ENCODE peak calls at places on chromosomes 13 and 19, in four cellular contexts. D is nephron progenitor cell, B is ovary, A is activated B cell treated with CpG ODN at 0.5 μM for 24 hours. C is an unnamed sample.

GRCh38 chr13:112952759-112953541 is 16.1 kb upstream of the MCF2L start:
- DNase-seq in B (no peak), A (no peak), D (no peak), C (no peak)

GRCh38 chr19:49355890-49356289 is 6.3 kb downstream of the TEAD2 start:
- DNase-seq in A (no peak), B (no peak), D (no peak), C (no peak)

GRCh38 chr13:39895254-39895653 is 239.8 kb downstream of the COG6 start:
- DNase-seq in A (no peak), B (no peak), D (no peak), C (no peak)

GRCh38 chr19:55638864-55639359 is 1.9 kb upstream of the ZNF580 start:
- DNase-seq in A (no peak), B (no peak), D (no peak), C (no peak)

GRCh38 chr13:47067296-47067695 is 170.4 kb upstream of the HTR2A start:
- DNase-seq in D (no peak), A (no peak), B (no peak), C (no peak)

GRCh38 chr13:38099751-38100150 is 230.2 kb upstream of the TRPC4 start:
- DNase-seq in B (no peak), D (no peak), A (no peak), C (no peak)

GRCh38 chr19:2478756-2479555 is 3.0 kb downstream of the GADD45B start:
- DNase-seq in D (peak), B (peak), A (peak), C (peak)

GRCh38 chr13:111864566-111864965 is 202.4 kb upstream of the SOX1 start:
- DNase-seq in B (no peak), A (no peak), D (no peak), C (no peak)

GRCh38 chr19:46493236-46494114 is 2.2 kb downstream of the PNMA8B start:
- DNase-seq in A (no peak), B (peak), D (peak), C (peak)

GRCh38 chr13:60226507-60226906 is 62.8 kb upstream of the DIAPH3 start:
- DNase-seq in D (peak), A (no peak), B (no peak), C (no peak)

GRCh38 chr13:68056816-68057710 is 826.9 kb upstream of the PCDH9 start:
- DNase-seq in A (no peak), B (no peak), D (no peak), C (no peak)

GRCh38 chr13:51869921-51870320 is 8.2 kb downstream of the CCDC70 start:
- DNase-seq in A (no peak), B (no peak), D (no peak), C (no peak)

DNA sequence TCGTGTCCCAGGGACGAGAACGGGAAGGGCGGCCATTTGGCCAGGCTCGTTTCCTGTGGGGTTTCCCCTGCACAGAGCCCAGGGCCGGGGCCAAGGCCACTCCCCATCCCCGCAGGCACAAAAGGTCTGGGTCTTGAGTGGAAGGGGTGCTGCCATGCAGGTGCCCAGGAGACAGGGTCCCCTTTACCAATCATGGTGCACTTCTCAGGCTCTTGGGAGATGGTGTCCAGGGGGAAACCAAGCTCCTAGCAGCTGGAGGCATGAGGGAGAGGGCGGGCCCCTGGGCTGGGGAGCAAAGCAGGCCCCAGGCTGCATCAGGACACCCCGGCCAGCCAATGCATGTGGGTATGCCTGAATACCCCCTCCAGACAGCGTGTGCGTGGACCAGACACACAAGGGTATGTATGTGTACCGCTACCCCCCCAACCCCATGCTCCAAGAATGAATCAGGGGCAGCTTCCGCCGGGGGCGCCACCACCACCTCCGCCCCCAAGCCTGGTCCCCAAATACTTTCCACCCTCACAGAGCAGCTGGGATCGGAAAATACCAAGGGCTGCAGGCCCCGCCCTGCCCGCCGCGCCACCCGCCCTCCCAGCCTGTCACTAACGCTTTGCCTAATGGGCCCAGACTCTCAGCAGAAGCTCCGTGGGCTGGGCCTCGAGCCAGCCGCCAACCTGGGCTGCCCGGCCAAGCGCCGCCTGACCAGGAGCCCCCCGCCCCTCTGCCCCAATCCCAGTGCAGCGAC is 37.6 kb upstream of the NANOS3 start:
- DNase-seq in D (no peak), B (peak), A (peak), C (peak)
- TF ChIP-seq CTCF in D (no peak), B (no peak), A (no peak), C (no peak)

DNA sequence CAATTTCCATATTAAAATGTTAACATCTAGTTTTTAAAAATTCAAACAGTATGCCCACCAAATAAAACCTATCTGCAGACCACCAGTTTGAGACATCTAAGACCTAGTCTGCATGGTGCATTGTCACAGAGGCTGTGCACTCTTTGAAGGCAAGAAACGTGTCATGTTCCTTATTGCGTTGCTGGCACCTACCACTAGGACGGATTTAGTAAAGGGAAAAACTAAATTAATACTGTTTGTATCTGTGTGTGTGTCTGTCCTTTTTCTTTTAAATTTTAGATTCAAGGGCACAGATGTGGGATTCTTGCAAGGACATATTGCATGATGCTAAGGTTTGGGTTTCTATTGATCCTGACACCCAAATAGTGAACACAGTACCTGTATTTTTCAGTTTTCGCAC is 481.4 kb downstream of the UQCRFS1 start:
- DNase-seq in D (no peak), A (no peak), B (no peak), C (no peak)
- TF ChIP-seq CTCF in D (no peak), A (no peak), B (no peak), C (no peak)

GRCh38 chr13:106036870-106037269 is 498.6 kb downstream of the EFNB2 start:
- DNase-seq in A (no peak), B (no peak), D (no peak), C (no peak)
- TF ChIP-seq CTCF in A (no peak), B (no peak), D (no peak), C (no peak)

DNA sequence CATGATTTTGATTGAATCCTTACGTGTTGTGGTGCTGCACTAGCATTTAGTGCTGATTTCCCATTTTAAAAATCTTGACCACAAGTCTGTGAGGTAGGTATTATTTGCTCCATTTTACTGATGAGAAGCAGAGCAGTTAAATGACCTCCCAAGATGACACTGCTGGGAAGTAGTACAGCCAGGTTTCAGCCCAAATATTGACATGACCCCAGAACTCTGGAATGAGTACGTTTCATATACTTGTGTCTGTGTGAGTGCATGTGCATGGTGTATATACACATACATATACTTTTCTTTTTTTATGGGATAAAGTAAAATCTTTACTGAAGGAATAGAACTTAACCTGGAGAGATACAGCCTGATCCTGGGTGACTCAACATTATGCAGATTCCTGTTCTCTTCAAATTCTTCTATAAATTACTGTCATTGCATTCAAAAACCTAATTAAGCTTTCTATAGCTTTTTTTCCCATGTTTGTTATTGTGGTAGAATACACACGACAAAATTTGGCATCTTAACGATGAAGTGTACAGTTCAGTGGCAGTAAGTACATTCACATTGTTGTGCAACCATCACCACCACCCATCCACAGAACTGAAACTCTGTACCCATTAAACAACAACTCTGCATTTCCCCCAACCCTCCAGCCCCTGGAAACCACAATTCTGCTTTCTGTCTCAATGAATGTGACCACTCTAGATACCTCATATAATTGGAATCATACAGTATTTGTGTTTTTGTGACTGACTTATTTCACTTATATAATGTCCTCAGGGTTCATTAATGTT is 311.9 kb downstream of the MTUS2 start:
- DNase-seq in B (no peak), D (no peak), A (no peak), C (no peak)
- TF ChIP-seq CTCF in B (no peak), D (no peak), A (no peak), C (no peak)

GRCh38 chr19:39412100-39412866 is at the start of gene PLEKHG2:
- DNase-seq in D (peak), B (peak), A (peak), C (peak)
- TF ChIP-seq CTCF in D (no peak), B (peak), A (no peak), C (peak)

GRCh38 chr19:12834976-12835757 is 788 bp upstream of the RTBDN start:
- DNase-seq in A (no peak), D (peak), B (peak), C (no peak)

GRCh38 chr19:12834418-12834943 is at the start of gene RTBDN:
- DNase-seq in B (no peak), D (no peak), A (no peak), C (no peak)

GRCh38 chr19:12836529-12836863 is 1.8 kb upstream of the MAST1 start:
- DNase-seq in A (no peak), D (no peak), B (no peak), C (no peak)

GRCh38 chr19:12833418-12833746 is 997 bp downstream of the RTBDN start:
- DNase-seq in D (no peak), A (no peak), B (no peak), C (no peak)

DNA sequence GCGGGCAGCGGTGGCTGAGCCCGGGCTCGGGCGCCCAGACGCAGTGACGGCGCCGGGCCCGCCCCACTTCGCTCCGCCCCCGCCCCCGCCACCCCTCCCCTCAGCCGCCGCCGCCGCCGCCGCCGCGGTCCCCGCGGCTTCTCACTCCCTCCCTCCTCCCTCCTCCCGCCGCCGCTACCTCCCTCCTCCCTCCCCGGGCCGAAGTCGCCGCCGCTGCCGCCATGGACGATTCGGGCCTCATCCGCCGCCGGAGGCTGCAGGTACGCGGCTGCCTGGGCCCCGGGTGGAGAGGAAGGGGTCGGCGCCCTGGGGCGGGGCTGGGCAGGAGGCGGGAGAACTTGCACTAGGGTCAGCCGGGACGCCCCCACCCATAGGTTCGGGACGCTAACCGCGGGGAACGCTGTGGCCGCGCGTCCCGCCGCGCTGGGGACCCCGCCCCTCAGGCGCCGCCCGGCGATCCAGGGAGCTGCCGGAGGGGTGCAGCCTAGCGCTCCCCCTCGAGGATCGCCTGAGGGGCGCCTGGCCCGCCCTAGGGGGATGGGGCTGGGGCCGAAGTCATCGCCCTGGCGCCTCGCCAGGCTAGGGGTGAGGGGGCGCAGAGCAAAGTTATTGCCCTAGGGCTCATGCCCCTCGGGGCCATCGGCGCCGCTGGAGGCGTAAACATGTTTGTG is 497 bp downstream of the RTBDN start:
- DNase-seq in A (no peak), D (peak), B (no peak), C (peak)
- TF ChIP-seq CTCF in A (no peak), D (no peak), B (no peak), C (no peak)

DNA sequence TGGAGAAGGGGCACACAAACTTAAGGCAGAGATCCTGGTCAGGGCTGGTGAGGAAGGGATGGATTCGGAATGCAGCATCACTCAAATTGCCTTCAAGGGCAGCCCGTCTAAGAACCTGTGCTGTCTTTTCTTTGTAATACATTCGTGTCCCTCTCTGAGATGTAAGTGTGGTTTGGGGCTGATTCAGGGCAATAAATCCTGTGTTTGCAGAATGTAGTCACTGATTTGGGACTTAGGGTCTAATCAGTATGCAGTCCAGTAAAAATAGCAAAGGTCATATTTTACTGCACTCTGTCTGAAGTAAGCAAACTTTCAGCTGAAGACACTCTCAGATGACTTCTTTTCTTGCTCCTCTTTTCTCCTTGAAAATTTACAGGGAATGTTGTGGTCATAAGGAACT is 93.8 kb upstream of the C1QTNF9B start:
- DNase-seq in D (no peak), B (no peak), A (no peak), C (no peak)
- TF ChIP-seq CTCF in D (no peak), B (no peak), A (no peak), C (no peak)

DNA sequence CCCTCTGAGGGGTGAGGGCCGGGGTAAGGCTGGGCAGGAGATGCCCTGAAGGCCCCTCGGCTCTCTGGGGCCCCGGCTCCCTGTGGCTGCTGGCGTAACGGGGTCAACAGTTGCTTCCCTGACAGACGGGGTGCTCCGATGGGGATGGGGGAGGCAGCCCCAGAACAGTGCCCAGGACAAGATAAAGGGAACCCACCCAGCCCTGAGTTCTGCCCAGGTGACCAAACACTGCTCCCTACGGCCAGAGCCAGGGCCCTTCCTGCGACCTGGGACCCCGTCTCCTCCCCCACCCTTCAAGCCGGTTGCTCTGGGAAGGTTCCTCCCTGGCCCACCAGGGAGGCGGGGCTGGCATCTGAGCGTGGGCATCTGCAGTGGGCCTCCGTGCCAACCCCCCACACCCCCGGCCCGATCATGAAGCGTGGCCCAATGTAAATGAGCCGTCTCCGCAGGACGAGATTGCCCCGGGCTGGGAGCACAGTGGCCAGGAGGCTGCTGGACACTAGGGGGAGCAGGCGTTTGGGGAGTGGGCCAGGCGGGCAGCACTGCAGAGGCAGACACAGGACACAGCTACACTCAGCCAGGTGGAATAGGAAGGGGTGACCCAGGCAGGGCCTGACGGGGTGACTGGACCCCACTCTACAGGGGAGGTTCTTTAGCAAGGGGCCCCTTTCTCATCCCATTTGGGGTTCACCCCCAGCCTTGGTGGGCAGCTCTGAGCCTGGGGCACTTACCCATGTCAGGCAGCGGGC is 1.1 kb upstream of the NKPD1 start:
- DNase-seq in D (peak), B (peak), A (no peak), C (no peak)
- TF ChIP-seq CTCF in D (peak), B (no peak), A (no peak), C (no peak)